ENCODE peak calls at places on chromosomes 1 and 21, in nine cellular contexts. F is stimulated activated CD8-positive, alpha-beta memory T cell treated with anti-CD3 and anti-CD28 coated beads, Interleukin-15, amount 100 ng/mL, for 24 hours; G is mucosa of gallbladder; B is left ventricle myocardium inferior; O is HFFc6; E is tibial artery; H is GM04504; U is epithelial cell of esophagus; W is AG09309. Z is an unnamed sample.
A peak's percentile ranks its signal among the peaks of the same experiment; 100 is the strongest.

GRCh38 chr1:200901796-200902444 is 7.2 kb downstream of the INAVA start:
- DNase-seq in W (no peak), O (no peak), E (no peak), B (no peak), F (no peak), U (peak; percentile 48), G (no peak), H (no peak), Z (no peak)

GRCh38 chr1:21607549-21608529 is 61.3 kb downstream of the RAP1GAP start:
- DNase-seq in H (no peak), F (peak; percentile 9), U (peak; percentile 91), G (peak; percentile 95), O (peak; percentile 63), E (no peak), W (no peak), B (peak; percentile 61), Z (no peak)

GRCh38 chr1:5953386-5953785 is 38.8 kb downstream of the NPHP4 start:
- DNase-seq in W (no peak), O (no peak), U (no peak), B (no peak), H (no peak), G (no peak), E (no peak), F (no peak), Z (no peak)

GRCh38 chr1:17475729-17476128 is 36.3 kb upstream of the RCC2 start:
- DNase-seq in H (peak; percentile 65), U (peak; percentile 97), F (no peak), W (peak; percentile 64), B (no peak), O (peak; percentile 95), G (no peak), E (no peak), Z (peak; percentile 66)

GRCh38 chr1:193040011-193040410 is 19.1 kb downstream of the UCHL5 start:
- DNase-seq in F (no peak), W (no peak), G (no peak), H (no peak), B (no peak), U (no peak), O (no peak), E (no peak), Z (no peak)

GRCh38 chr1:16068356-16069270 is 4.8 kb downstream of the FAM131C start:
- DNase-seq in U (no peak), H (no peak), B (peak; percentile 65), W (no peak), G (no peak), E (peak; percentile 83), F (no peak), O (peak; percentile 65), Z (no peak)

GRCh38 chr1:50318428-50318827 is 104.8 kb downstream of the DMRTA2 start:
- DNase-seq in B (no peak), F (no peak), U (no peak), G (no peak), W (no peak), O (no peak), E (no peak), H (no peak), Z (no peak)

GRCh38 chr1:202263628-202264027 is 70.0 kb downstream of the LGR6 start:
- DNase-seq in B (no peak), U (no peak), W (no peak), F (no peak), O (no peak), G (no peak), E (no peak), H (no peak), Z (no peak)

GRCh38 chr1:51329443-51330325 is 678 bp downstream of the TTC39A start:
- DNase-seq in B (peak; percentile 68), H (no peak), U (no peak), O (no peak), G (peak; percentile 83), E (no peak), W (no peak), F (no peak), Z (no peak)

GRCh38 chr1:110673197-110673701 is 1.5 kb downstream of the KCNA3 start:
- DNase-seq in G (no peak), H (no peak), U (no peak), F (no peak), E (no peak), W (no peak), B (no peak), O (no peak), Z (no peak)

GRCh38 chr1:7617826-7618225 is 153.3 kb upstream of the VAMP3 start:
- DNase-seq in W (no peak), G (no peak), E (peak; percentile 17), B (no peak), F (no peak), O (no peak), H (no peak), U (no peak), Z (no peak)

GRCh38 chr1:183450086-183450485 is 22.2 kb upstream of the SMG7 start:
- DNase-seq in B (no peak), W (no peak), H (no peak), G (no peak), F (no peak), U (no peak), E (no peak), O (no peak), Z (no peak)

GRCh38 chr1:236338096-236338495 is 56.0 kb upstream of the EDARADD start:
- DNase-seq in H (no peak), W (peak; percentile 8), B (no peak), U (peak; percentile 54), F (no peak), E (no peak), G (no peak), O (peak; percentile 28), Z (no peak)

GRCh38 chr1:22903113-22903512 is 69.6 kb downstream of the LACTBL1 start:
- DNase-seq in H (no peak), E (no peak), O (peak; percentile 71), U (peak; percentile 59), W (peak; percentile 8), B (no peak), G (no peak), F (no peak), Z (no peak)

GRCh38 chr1:221118938-221119320 is 239.7 kb downstream of the HLX start:
- DNase-seq in G (no peak), H (no peak), O (no peak), U (no peak), B (no peak), E (no peak), W (no peak), F (no peak), Z (no peak)

GRCh38 chr1:192788184-192788583 is 20.7 kb upstream of the RGS2 start:
- DNase-seq in W (peak; percentile 46), F (no peak), U (peak; percentile 76), O (peak; percentile 75), H (peak; percentile 71), E (no peak), B (no peak), G (no peak), Z (peak; percentile 91)

GRCh38 chr1:37498872-37499617 is 15.5 kb downstream of the MEAF6 start:
- DNase-seq in U (peak; percentile 43), H (no peak), W (no peak), F (no peak), O (peak; percentile 68), E (no peak), G (no peak), B (no peak), Z (no peak)

GRCh38 chr1:8471451-8471850 is 153.5 kb downstream of the SLC45A1 start:
- DNase-seq in E (no peak), W (no peak), G (no peak), H (no peak), O (no peak), U (no peak), B (no peak), F (no peak), Z (no peak)

GRCh38 chr1:228754646-228755268 is 19.5 kb downstream of the RHOU start:
- DNase-seq in G (no peak), U (no peak), F (no peak), O (no peak), W (no peak), E (no peak), H (no peak), B (no peak), Z (no peak)

GRCh38 chr1:63326473-63327380 is 4.4 kb downstream of the FOXD3 start:
- DNase-seq in H (no peak), U (no peak), B (no peak), E (no peak), W (no peak), G (no peak), O (no peak), F (no peak), Z (no peak)

GRCh38 chr1:40663324-40664166 is 1.9 kb downstream of the RIMS3 start:
- DNase-seq in W (no peak), E (no peak), B (no peak), U (no peak), H (no peak), F (no peak), O (no peak), G (no peak), Z (no peak)

GRCh38 chr1:78061825-78062523 is 16.2 kb downstream of the GIPC2 start:
- DNase-seq in B (no peak), O (peak; percentile 93), U (peak; percentile 52), H (peak; percentile 68), G (no peak), E (no peak), F (no peak), W (peak; percentile 90), Z (peak; percentile 65)

GRCh38 chr1:179175011-179175934 is 54.2 kb downstream of the ABL2 start:
- DNase-seq in U (peak; percentile 85), B (no peak), G (no peak), E (no peak), F (no peak), W (peak; percentile 73), H (peak; percentile 73), O (peak; percentile 71), Z (no peak)

GRCh38 chr1:206824327-206824726 is 41.1 kb upstream of the IL20 start:
- DNase-seq in W (no peak), E (no peak), G (no peak), U (no peak), B (no peak), O (no peak), H (no peak), F (no peak), Z (no peak)

GRCh38 chr1:160740133-160740688 is 1.2 kb downstream of the SLAMF7 start:
- DNase-seq in H (no peak), F (no peak), U (no peak), E (no peak), G (no peak), B (no peak), O (no peak), W (no peak), Z (no peak)

GRCh38 chr1:92907949-92908684 is 53.1 kb downstream of the DIPK1A start:
- DNase-seq in F (no peak), B (no peak), W (no peak), H (no peak), G (no peak), O (no peak), E (no peak), U (peak; percentile 91), Z (no peak)

GRCh38 chr1:158687037-158687436 is 522 bp upstream of the SPTA1 start:
- DNase-seq in O (no peak), B (no peak), U (no peak), F (no peak), E (no peak), W (no peak), H (no peak), G (no peak), Z (no peak)

GRCh38 chr1:77031101-77031662 is 163.9 kb downstream of the ST6GALNAC5 start:
- DNase-seq in B (no peak), F (no peak), W (peak; percentile 31), U (peak; percentile 67), O (peak; percentile 59), H (peak; percentile 50), E (no peak), G (no peak), Z (peak; percentile 20)

GRCh38 chr1:28927442-28928305 is 13.3 kb downstream of the EPB41 start:
- DNase-seq in O (no peak), E (no peak), G (no peak), F (no peak), W (peak; percentile 28), B (no peak), H (no peak), U (no peak), Z (no peak)

GRCh38 chr1:23422313-23422877 is 2.2 kb downstream of the TCEA3 start:
- DNase-seq in O (peak; percentile 47), B (peak; percentile 78), F (no peak), U (peak; percentile 52), G (peak; percentile 64), W (no peak), E (peak; percentile 87), H (peak; percentile 55), Z (no peak)

GRCh38 chr21:39630827-39631226 is 18.1 kb downstream of the B3GALT5 start:
- DNase-seq in H (no peak), G (no peak), O (peak; percentile 35), W (no peak), U (no peak), E (no peak), F (no peak), B (no peak), Z (no peak)